ENCODE peak calls at places on chromosomes 12 and 14, in six cellular contexts. P is neuronal stem cell, L is mesenchymal stem cell, T is H1, J is IMR-90, O is trophoblast cell. I is an unnamed sample.
A peak's percentile ranks its signal among the peaks of the same experiment; 100 is the strongest.

GRCh38 chr14:95895720-95896119 is 19.1 kb downstream of the TUNAR start:
- DNase-seq in P (no peak), L (no peak), T (peak; percentile 77), J (no peak), O (no peak), I (peak; percentile 83)

GRCh38 chr14:91817566-91818325 is 49.6 kb downstream of the TC2N start:
- DNase-seq in P (no peak), L (no peak), T (no peak), J (no peak), O (no peak), I (no peak)

GRCh38 chr14:101588990-101589389 is 27.7 kb downstream of the DIO3 start:
- DNase-seq in P (no peak), L (no peak), T (no peak), J (no peak), O (no peak), I (no peak)

GRCh38 chr12:104219361-104219892 is 3.8 kb downstream of the TXNRD1 start:
- DNase-seq in P (no peak), L (peak; percentile 98), T (no peak), J (peak; percentile 98), O (peak; percentile 32), I (peak; percentile 35)

GRCh38 chr14:104135121-104135903 is 3.1 kb upstream of the KIF26A start:
- DNase-seq in P (no peak), L (peak; percentile 24), T (peak; percentile 83), J (no peak), O (no peak), I (peak; percentile 83)

GRCh38 chr14:77892381-77892871 is 92.5 kb downstream of the ADCK1 start:
- DNase-seq in P (no peak), L (peak; percentile 6), T (no peak), J (peak; percentile 51), O (no peak), I (no peak)

GRCh38 chr12:120357104-120357503 is 11.9 kb downstream of the MSI1 start:
- DNase-seq in P (no peak), L (no peak), T (no peak), J (no peak), O (no peak), I (no peak)

GRCh38 chr12:102958073-102958829 is 777 bp downstream of the ASCL1 start:
- DNase-seq in P (peak; percentile 81), L (peak; percentile 36), T (peak; percentile 77), J (peak; percentile 19), O (peak; percentile 39), I (peak; percentile 90)

GRCh38 chr12:63151061-63151897 is at the start of gene AVPR1A:
- DNase-seq in P (no peak), L (peak; percentile 3), T (peak; percentile 67), J (no peak), O (no peak), I (peak; percentile 45)

GRCh38 chr14:27056586-27056985 is 458.8 kb upstream of the NOVA1 start:
- DNase-seq in P (no peak), L (no peak), T (no peak), J (no peak), O (no peak), I (no peak)

GRCh38 chr12:51593539-51593938 is 2.5 kb downstream of the SCN8A start:
- DNase-seq in P (peak; percentile 46), L (peak; percentile 67), T (no peak), J (peak; percentile 79), O (peak; percentile 7), I (peak; percentile 32)

GRCh38 chr14:70816525-70816924 is 7.2 kb upstream of the MAP3K9 start:
- DNase-seq in P (peak; percentile 31), L (no peak), T (peak; percentile 49), J (no peak), O (no peak), I (peak; percentile 57)

GRCh38 chr12:63922446-63922845 is 77.9 kb downstream of the SRGAP1 start:
- DNase-seq in P (no peak), L (peak; percentile 71), T (no peak), J (peak; percentile 73), O (peak; percentile 84), I (peak; percentile 91)

GRCh38 chr14:55427439-55427838 is 13.0 kb downstream of the TBPL2 start:
- DNase-seq in P (no peak), L (no peak), T (no peak), J (no peak), O (peak; percentile 96), I (peak; percentile 83)

GRCh38 chr12:43291516-43291915 is 260.5 kb downstream of the ADAMTS20 start:
- DNase-seq in P (no peak), L (no peak), T (no peak), J (peak; percentile 88), O (peak; percentile 66), I (no peak)

GRCh38 chr12:77667101-77667500 is 163.6 kb upstream of the NAV3 start:
- DNase-seq in P (no peak), L (no peak), T (no peak), J (peak; percentile 4), O (peak; percentile 7), I (peak; percentile 82)

GRCh38 chr12:58186914-58187313 is 245.5 kb downstream of the ATP23 start:
- DNase-seq in P (no peak), L (no peak), T (no peak), J (no peak), O (no peak), I (no peak)

GRCh38 chr14:39219075-39219499 is 14.6 kb upstream of the MIA2 start:
- DNase-seq in P (no peak), L (no peak), T (no peak), J (peak; percentile 2), O (no peak), I (no peak)

GRCh38 chr14:61174395-61175386 is 106.4 kb downstream of the TMEM30B start:
- DNase-seq in P (no peak), L (peak; percentile 67), T (no peak), J (peak; percentile 82), O (no peak), I (peak; percentile 47)

GRCh38 chr14:23827100-23827892 is 126.3 kb upstream of the DHRS4 start:
- DNase-seq in P (no peak), L (no peak), T (no peak), J (no peak), O (no peak), I (no peak)

GRCh38 chr14:96273629-96274028 is 17.6 kb downstream of the BDKRB1 start:
- DNase-seq in P (no peak), L (no peak), T (no peak), J (no peak), O (no peak), I (no peak)

GRCh38 chr12:26678697-26679660 is 154.0 kb downstream of the ITPR2 start:
- DNase-seq in P (no peak), L (peak; percentile 17), T (no peak), J (peak; percentile 32), O (no peak), I (peak; percentile 84)

GRCh38 chr12:47649381-47649780 is 56.4 kb downstream of the RPAP3 start:
- DNase-seq in P (no peak), L (no peak), T (no peak), J (no peak), O (no peak), I (no peak)

GRCh38 chr14:22070119-22070982 is 396.7 kb upstream of the OR4E1 start:
- DNase-seq in P (no peak), L (no peak), T (peak; percentile 60), J (no peak), O (peak; percentile 6), I (peak; percentile 61)

GRCh38 chr12:108240027-108240785 is 98.9 kb downstream of the CMKLR1 start:
- DNase-seq in P (no peak), L (no peak), T (no peak), J (no peak), O (no peak), I (peak; percentile 63)

GRCh38 chr12:108240928-108241327 is 98.2 kb downstream of the CMKLR1 start:
- DNase-seq in P (no peak), L (no peak), T (no peak), J (no peak), O (no peak), I (no peak)

GRCh38 chr12:108237272-108237671 is 101.8 kb downstream of the CMKLR1 start:
- DNase-seq in P (no peak), L (no peak), T (peak; percentile 67), J (no peak), O (no peak), I (peak; percentile 56)

GRCh38 chr12:108238474-108238873 is 100.6 kb downstream of the CMKLR1 start:
- DNase-seq in P (no peak), L (no peak), T (no peak), J (no peak), O (no peak), I (no peak)

GRCh38 chr12:108239378-108239777 is 99.7 kb downstream of the CMKLR1 start:
- DNase-seq in P (no peak), L (no peak), T (no peak), J (no peak), O (no peak), I (no peak)
- H3K23ac ChIP-seq in P (no peak overlapping the region), L (no peak overlapping the region), T (no peak overlapping the region), J (no peak overlapping the region), O (no peak overlapping the region), I (no peak overlapping the region)

GRCh38 chr12:6470375-6471163 is at the start of gene VAMP1:
- DNase-seq in P (peak; percentile 94), L (peak; percentile 99), T (peak; percentile 97), J (peak; percentile 96), O (peak; percentile 97), I (peak; percentile 99)
- H3K4me3 ChIP-seq in P (peak within 1 kb of the TSS; percentile 83), L (peak within 1 kb of the TSS; percentile 90), T (peak within 1 kb of the TSS; percentile 85), J (peak within 1 kb of the TSS; percentile 78), O (peak within 1 kb of the TSS; percentile 76), I (peak within 1 kb of the TSS; percentile 74)

GRCh38 chr14:68794130-68794855 is 1.4 kb upstream of the ZFP36L1 start:
- DNase-seq in P (no peak), L (peak; percentile 99), T (peak; percentile 55), J (peak; percentile 95), O (peak; percentile 88), I (peak; percentile 89)
- H3K23ac ChIP-seq in P (peak overlapping the region; percentile 45), L (peak overlapping the region; percentile 65), T (no peak overlapping the region), J (peak overlapping the region; percentile 93), O (no peak overlapping the region), I (no peak overlapping the region)

GRCh38 chr12:113332688-113333087 is 2.2 kb downstream of the SLC8B1 start:
- DNase-seq in P (no peak), L (no peak), T (no peak), J (no peak), O (no peak), I (no peak)
- H3K4me3 ChIP-seq in P (no peak overlapping the region), L (peak overlapping the region; percentile 85), T (no peak overlapping the region), J (no peak overlapping the region), O (no peak overlapping the region), I (no peak overlapping the region)

GRCh38 chr12:4800555-4800954 is 80.4 kb downstream of the GALNT8 start:
- DNase-seq in P (no peak), L (no peak), T (no peak), J (no peak), O (no peak), I (no peak)
- H3K23ac ChIP-seq in P (no peak overlapping the region), L (no peak overlapping the region), T (no peak overlapping the region), J (no peak overlapping the region), O (no peak overlapping the region), I (no peak overlapping the region)

DNA sequence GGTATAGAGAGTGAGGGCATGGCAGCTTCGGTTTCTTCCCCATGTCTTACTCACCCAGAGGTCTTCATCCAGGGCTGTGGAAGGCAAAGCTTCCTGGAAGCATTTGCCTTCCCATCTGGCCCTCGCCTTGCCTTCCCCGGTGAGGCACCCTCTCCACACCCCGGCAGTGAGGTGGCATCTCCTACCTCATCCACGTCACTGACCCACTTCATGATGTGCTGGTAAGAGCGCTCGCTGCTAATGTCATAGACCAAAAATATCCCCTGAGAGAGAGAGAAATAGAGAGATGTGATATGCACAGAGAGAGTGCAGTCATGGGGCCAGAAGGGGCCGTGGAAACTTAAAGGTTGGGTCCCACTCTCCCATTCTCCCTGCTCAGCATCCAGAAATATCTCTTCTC is 8.3 kb upstream of the GPX2 start:
- DNase-seq in P (no peak), L (no peak), T (no peak), J (no peak), O (no peak), I (no peak)
- H3K4me3 ChIP-seq in P (no peak overlapping the region), L (no peak overlapping the region), T (no peak overlapping the region), J (no peak overlapping the region), O (no peak overlapping the region), I (no peak overlapping the region)